ENCODE peak calls at places on chromosomes 7 and 10, in seven cellular contexts. S, Q, Y, A, W, U and O are unnamed samples.

GRCh38 chr10:119104653-119105024 is 726 bp downstream of the DENND10 start:
- DNase-seq in S (peak), Q (peak), Y (no peak), A (no peak), W (no peak), U (no peak), O (no peak)

GRCh38 chr7:16428672-16429071 is 7.3 kb upstream of the CRPPA start:
- DNase-seq in S (no peak), Q (peak), Y (no peak), A (peak), W (no peak), U (peak), O (peak)

GRCh38 chr7:106023369-106024322 is 60.6 kb downstream of the CDHR3 start:
- DNase-seq in S (no peak), Q (no peak), Y (no peak), A (no peak), W (no peak), U (no peak), O (no peak)

GRCh38 chr10:102769375-102770107 is 25.8 kb downstream of the WBP1L start:
- DNase-seq in S (peak), Q (no peak), Y (no peak), A (no peak), W (no peak), U (peak), O (no peak)

GRCh38 chr7:154330318-154330717 is 278.1 kb downstream of the DPP6 start:
- DNase-seq in S (no peak), Q (no peak), Y (no peak), A (no peak), W (no peak), U (no peak), O (no peak)

GRCh38 chr10:130079614-130080460 is 30.8 kb downstream of the C10orf143 start:
- DNase-seq in S (no peak), Q (no peak), Y (peak), A (no peak), W (no peak), U (no peak), O (peak)

GRCh38 chr10:97810476-97810875 is 38.7 kb upstream of the SFRP5 start:
- DNase-seq in S (no peak), Q (no peak), Y (no peak), A (peak), W (no peak), U (peak), O (no peak)

GRCh38 chr7:86965727-86966120 is 93.7 kb downstream of the ELAPOR2 start:
- DNase-seq in S (no peak), Q (no peak), Y (no peak), A (no peak), W (no peak), U (no peak), O (no peak)

GRCh38 chr10:56139405-56139804 is 221.7 kb downstream of the ZWINT start:
- DNase-seq in S (no peak), Q (no peak), Y (no peak), A (no peak), W (no peak), U (no peak), O (no peak)

GRCh38 chr10:20888620-20889337 is 8.3 kb downstream of the NEBL start:
- DNase-seq in S (no peak), Q (no peak), Y (no peak), A (no peak), W (no peak), U (no peak), O (no peak)

GRCh38 chr10:36531621-36532020 is 593.8 kb upstream of the ANKRD30A start:
- DNase-seq in S (no peak), Q (peak), Y (no peak), A (no peak), W (no peak), U (peak), O (no peak)

GRCh38 chr10:85003083-85003482 is 674.7 kb downstream of the CCSER2 start:
- DNase-seq in S (no peak), Q (no peak), Y (no peak), A (no peak), W (no peak), U (no peak), O (no peak)

GRCh38 chr7:44072364-44073231 is 7.2 kb upstream of the PGAM2 start:
- DNase-seq in S (peak), Q (peak), Y (peak), A (peak), W (peak), U (peak), O (peak)

GRCh38 chr7:36684951-36685350 is 39.3 kb downstream of the AOAH start:
- DNase-seq in S (no peak), Q (no peak), Y (no peak), A (no peak), W (no peak), U (no peak), O (no peak)

GRCh38 chr10:50497758-50498157 is 126.0 kb downstream of the SGMS1 start:
- DNase-seq in S (peak), Q (peak), Y (no peak), A (peak), W (no peak), U (peak), O (peak)

GRCh38 chr10:113317476-113317875 is 235.4 kb upstream of the HABP2 start:
- DNase-seq in S (no peak), Q (no peak), Y (no peak), A (no peak), W (no peak), U (no peak), O (no peak)

GRCh38 chr10:70169661-70170364 is 501 bp downstream of the SAR1A start:
- DNase-seq in S (no peak), Q (no peak), Y (no peak), A (no peak), W (no peak), U (no peak), O (peak)

GRCh38 chr10:18650618-18651017 is 769 bp downstream of the NSUN6 start:
- DNase-seq in S (no peak), Q (peak), Y (no peak), A (no peak), W (no peak), U (no peak), O (no peak)

GRCh38 chr7:138122162-138122561 is 45.9 kb downstream of the AKR1D1 start:
- DNase-seq in S (no peak), Q (no peak), Y (no peak), A (no peak), W (no peak), U (no peak), O (no peak)

GRCh38 chr7:129465080-129465479 is 30.8 kb downstream of the STRIP2 start:
- DNase-seq in S (no peak), Q (no peak), Y (no peak), A (no peak), W (no peak), U (no peak), O (no peak)

GRCh38 chr10:69407621-69408301 is 9.0 kb downstream of the TACR2 start:
- DNase-seq in S (peak), Q (no peak), Y (no peak), A (no peak), W (no peak), U (no peak), O (no peak)

GRCh38 chr7:134121632-134122139 is 5.5 kb upstream of the LRGUK start:
- DNase-seq in S (no peak), Q (no peak), Y (no peak), A (no peak), W (no peak), U (no peak), O (no peak)

GRCh38 chr7:158976468-158976848 is 120.1 kb downstream of the DYNC2I1 start:
- DNase-seq in S (no peak), Q (peak), Y (no peak), A (no peak), W (no peak), U (no peak), O (no peak)

GRCh38 chr10:102335184-102335583 is 60.3 kb upstream of the NFKB2 start:
- DNase-seq in S (no peak), Q (peak), Y (peak), A (no peak), W (no peak), U (peak), O (peak)

GRCh38 chr10:72145657-72146450 is 57.5 kb upstream of the SPOCK2 start:
- DNase-seq in S (no peak), Q (no peak), Y (no peak), A (no peak), W (no peak), U (no peak), O (no peak)

GRCh38 chr7:30093351-30094019 is 41.3 kb upstream of the MTURN start:
- DNase-seq in S (no peak), Q (peak), Y (no peak), A (no peak), W (no peak), U (peak), O (peak)

GRCh38 chr10:3025300-3025699 is 42.0 kb upstream of the PFKP start:
- DNase-seq in S (no peak), Q (no peak), Y (no peak), A (no peak), W (no peak), U (no peak), O (no peak)
- H3K4me3 ChIP-seq in S (no peak), Q (no peak), Y (no peak), A (no peak), W (no peak), U (no peak), O (no peak)

DNA sequence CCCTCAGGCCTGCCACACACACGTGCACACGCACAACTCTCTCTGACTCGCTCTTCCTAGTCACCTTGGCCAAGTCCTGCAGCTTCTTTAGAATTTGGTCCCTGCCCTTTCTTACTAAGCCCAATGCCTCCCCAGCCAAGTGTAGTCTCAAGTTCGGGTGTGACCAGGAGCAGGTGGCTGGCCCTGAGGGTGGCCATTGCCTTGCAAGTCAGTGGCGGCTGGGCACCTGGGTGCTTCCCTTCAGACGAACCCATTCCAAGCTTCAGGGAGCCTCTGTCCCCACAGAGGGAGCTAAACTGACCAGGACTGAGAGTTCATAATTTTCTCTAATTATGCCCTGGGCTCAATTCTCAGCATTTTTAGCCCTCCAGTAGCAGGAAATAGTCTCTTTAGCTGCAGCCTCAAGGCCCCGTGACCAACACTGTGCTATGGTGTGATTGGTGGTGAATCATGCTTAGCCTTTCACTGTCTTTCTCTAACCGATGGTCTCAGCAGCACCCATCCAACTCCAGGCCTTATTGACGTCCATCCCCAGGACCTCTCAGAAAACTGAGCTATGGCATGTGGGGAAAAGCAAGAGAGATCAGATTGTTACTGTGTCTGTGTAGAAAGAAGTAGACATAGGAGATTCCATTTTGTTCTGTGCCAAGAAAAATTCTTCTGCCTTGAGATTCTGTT is 34.7 kb upstream of the FXYD4 start:
- DNase-seq in S (peak), Q (no peak), Y (no peak), A (no peak), W (no peak), U (no peak), O (no peak)
- H3K4me3 ChIP-seq in S (no peak), Q (no peak), Y (no peak), A (no peak), W (no peak), U (no peak), O (no peak)

GRCh38 chr10:62046522-62047239 is 145.2 kb downstream of the ARID5B start:
- DNase-seq in S (no peak), Q (peak), Y (no peak), A (peak), W (no peak), U (peak), O (peak)
- H3K4me3 ChIP-seq in S (no peak), Q (no peak), Y (no peak), A (no peak), W (peak), U (no peak), O (peak)

GRCh38 chr10:25934673-25935139 is 677 bp downstream of the MYO3A start:
- DNase-seq in S (peak), Q (no peak), Y (peak), A (no peak), W (no peak), U (no peak), O (no peak)
- H3K4me3 ChIP-seq in S (peak), Q (no peak), Y (peak), A (no peak), W (no peak), U (no peak), O (no peak)